ENCODE peak calls at places on chromosomes 6 and 20, in five cellular contexts. Y is esophagus squamous epithelium, G is dorsolateral prefrontal cortex, X is HTR-8/SVneo, D is kidney. I is an unnamed sample.

GRCh38 chr6:115882771-115883170 is 177.9 kb downstream of the FRK start:
- DNase-seq in Y (no peak), G (no peak), X (no peak), D (no peak), I (no peak)

GRCh38 chr20:32685541-32686529 is 12.1 kb upstream of the C20orf203 start:
- DNase-seq in Y (no peak), G (no peak), X (peak), D (no peak), I (no peak)

GRCh38 chr20:58667975-58668374 is 16.9 kb downstream of the STX16 start:
- DNase-seq in Y (no peak), G (no peak), X (no peak), D (no peak), I (no peak)

GRCh38 chr6:82954351-82954750 is 111.3 kb downstream of the UBE3D start:
- DNase-seq in Y (no peak), G (no peak), X (no peak), D (no peak), I (no peak)

GRCh38 chr20:43911066-43911465 is 3.6 kb upstream of the TOX2 start:
- DNase-seq in Y (no peak), G (no peak), X (peak), D (no peak), I (no peak)

GRCh38 chr6:101294676-101295075 is 98.8 kb upstream of the GRIK2 start:
- DNase-seq in Y (no peak), G (no peak), X (no peak), D (no peak), I (no peak)

GRCh38 chr20:10079964-10080363 is 45.2 kb downstream of the ANKEF1 start:
- DNase-seq in Y (no peak), G (no peak), X (no peak), D (no peak), I (no peak)

GRCh38 chr20:53606364-53606985 is 12.8 kb upstream of the ZNF217 start:
- DNase-seq in Y (no peak), G (no peak), X (peak), D (no peak), I (no peak)

GRCh38 chr20:36085686-36086267 is 68.8 kb upstream of the EPB41L1 start:
- DNase-seq in Y (no peak), G (no peak), X (peak), D (peak), I (no peak)

GRCh38 chr20:57743450-57744095 is 33.8 kb upstream of the PMEPA1 start:
- DNase-seq in Y (no peak), G (no peak), X (no peak), D (peak), I (no peak)

GRCh38 chr20:1494436-1494835 is 3.2 kb upstream of the SIRPB2 start:
- DNase-seq in Y (no peak), G (no peak), X (no peak), D (no peak), I (no peak)

GRCh38 chr20:50149481-50150254 is 3.9 kb downstream of the PEDS1 start:
- DNase-seq in Y (no peak), G (no peak), X (no peak), D (no peak), I (no peak)

GRCh38 chr6:56752009-56752408 is 109.3 kb upstream of the DST start:
- DNase-seq in Y (no peak), G (no peak), X (no peak), D (no peak), I (no peak)

GRCh38 chr6:37809144-37809543 is 10.4 kb upstream of the ZFAND3 start:
- DNase-seq in Y (no peak), G (no peak), X (no peak), D (peak), I (no peak)

I was measured in nephron progenitor cell.